ENCODE peak calls at places on chromosomes 16 and 17, in seven cellular contexts. K is GM20000; N is AG08395; H is Kasumi-1; W is effector memory CD4-positive, alpha-beta T cell; V is ecto neural progenitor cell; A is AG20443. X is an unnamed sample.
A peak's percentile ranks its signal among the peaks of the same experiment; 100 is the strongest.

GRCh38 chr17:30323262-30323894 is 10.5 kb downstream of the TMIGD1 start:
- DNase-seq in K (no peak), N (no peak), H (no peak), W (peak; percentile 51), V (no peak), A (no peak), X (no peak)

GRCh38 chr16:58105619-58106018 is 23.6 kb downstream of the CFAP20 start:
- DNase-seq in K (no peak), N (no peak), H (peak; percentile 83), W (no peak), V (no peak), A (no peak), X (no peak)

GRCh38 chr17:869067-869466 is 86.9 kb downstream of the MRM3 start:
- DNase-seq in K (no peak), N (peak; percentile 93), H (no peak), W (no peak), V (no peak), A (peak; percentile 93), X (no peak)

GRCh38 chr17:15946611-15947120 is 1.7 kb downstream of the ADORA2B start:
- DNase-seq in K (no peak), N (no peak), H (no peak), W (no peak), V (no peak), A (peak; percentile 17), X (no peak)

GRCh38 chr17:69060835-69061234 is at the start of gene ABCA9:
- DNase-seq in K (no peak), N (peak; percentile 73), H (no peak), W (no peak), V (no peak), A (peak; percentile 69), X (no peak)

GRCh38 chr17:1234455-1234854 is 35.8 kb upstream of the BHLHA9 start:
- DNase-seq in K (no peak), N (no peak), H (no peak), W (no peak), V (no peak), A (no peak), X (no peak)

GRCh38 chr17:64326420-64327054 is 63.5 kb upstream of the TEX2 start:
- DNase-seq in K (no peak), N (no peak), H (peak; percentile 62), W (no peak), V (no peak), A (peak; percentile 76), X (no peak)

GRCh38 chr16:72877374-72878028 is 170.4 kb downstream of the ZFHX3 start:
- DNase-seq in K (no peak), N (peak; percentile 90), H (peak; percentile 27), W (no peak), V (no peak), A (peak; percentile 80), X (no peak)

GRCh38 chr17:15273141-15273793 is 8.1 kb upstream of the PMP22 start:
- DNase-seq in K (no peak), N (peak; percentile 88), H (no peak), W (no peak), V (no peak), A (peak; percentile 81), X (no peak)

GRCh38 chr17:33983824-33984574 is 271.1 kb upstream of the CCL2 start:
- DNase-seq in K (no peak), N (no peak), H (no peak), W (no peak), V (peak; percentile 24), A (no peak), X (no peak)

GRCh38 chr16:85055503-85056210 is 28.1 kb downstream of the KIAA0513 start:
- DNase-seq in K (peak; percentile 67), N (peak; percentile 36), H (peak; percentile 94), W (peak; percentile 75), V (no peak), A (peak; percentile 43), X (peak; percentile 77)

GRCh38 chr17:77840156-77840555 is 118.3 kb upstream of the TNRC6C start:
- DNase-seq in K (no peak), N (no peak), H (no peak), W (no peak), V (no peak), A (no peak), X (no peak)

GRCh38 chr16:56936491-56936890 is 4.5 kb downstream of the HERPUD1 start:
- DNase-seq in K (no peak), N (no peak), H (no peak), W (no peak), V (no peak), A (no peak), X (no peak)

GRCh38 chr16:87207965-87208364 is 109.2 kb downstream of the C16orf95 start:
- DNase-seq in K (no peak), N (no peak), H (no peak), W (no peak), V (no peak), A (no peak), X (no peak)

GRCh38 chr17:7405413-7405881 is 1.6 kb upstream of the TMEM256 start:
- DNase-seq in K (no peak), N (no peak), H (no peak), W (no peak), V (peak; percentile 77), A (peak; percentile 47), X (no peak)

GRCh38 chr17:41678907-41679739 is 9.6 kb upstream of the EIF1 start:
- DNase-seq in K (no peak), N (peak; percentile 35), H (peak; percentile 63), W (peak; percentile 41), V (no peak), A (peak; percentile 37), X (peak; percentile 83)

X was measured in GM12864.